ENCODE peak calls at places on chromosomes 13 and 19, in five cellular contexts. Y is testis; P is brain microvascular endothelial cell; I is CD8-positive, alpha-beta T cell; S is heart left ventricle. H is an unnamed sample.

GRCh38 chr19:56687036-56687435 is 15.5 kb upstream of the ZNF835 start:
- DNase-seq in Y (no peak), P (no peak), I (no peak), S (no peak), H (no peak)

GRCh38 chr13:71867101-71867814 is at the start of gene DACH1:
- DNase-seq in Y (peak), P (peak), I (no peak), S (peak), H (peak)

GRCh38 chr19:1252221-1252817 is 3.9 kb downstream of the MIDN start:
- DNase-seq in Y (peak), P (peak), I (peak), S (peak), H (no peak)

GRCh38 chr19:32287811-32288227 is 57.6 kb upstream of the ZNF507 start:
- DNase-seq in Y (peak), P (peak), I (no peak), S (peak), H (peak)

GRCh38 chr19:48480476-48481190 is 11.5 kb downstream of the CYTH2 start:
- DNase-seq in Y (peak), P (peak), I (peak), S (peak), H (no peak)

GRCh38 chr19:54203151-54203611 is 2.5 kb downstream of the RPS9 start:
- DNase-seq in Y (no peak), P (no peak), I (no peak), S (no peak), H (no peak)

GRCh38 chr19:49591731-49592485 is 926 bp downstream of the PRR12 start:
- DNase-seq in Y (no peak), P (peak), I (peak), S (no peak), H (no peak)

GRCh38 chr19:58511353-58512208 is at the start of gene SLC27A5:
- DNase-seq in Y (no peak), P (no peak), I (no peak), S (no peak), H (no peak)

GRCh38 chr19:46844067-46844489 is 6.6 kb downstream of the AP2S1 start:
- DNase-seq in Y (no peak), P (peak), I (no peak), S (no peak), H (no peak)

GRCh38 chr19:1163934-1164683 is 10.0 kb downstream of the SBNO2 start:
- DNase-seq in Y (no peak), P (no peak), I (no peak), S (peak), H (no peak)

GRCh38 chr13:112783946-112784500 is 94.2 kb downstream of the ATP11A start:
- DNase-seq in Y (no peak), P (no peak), I (no peak), S (no peak), H (no peak)

GRCh38 chr19:16342002-16342715 is 17.5 kb downstream of the KLF2 start:
- DNase-seq in Y (peak), P (no peak), I (peak), S (peak), H (no peak)

GRCh38 chr19:8526345-8527062 is 12.5 kb upstream of the ZNF414 start:
- DNase-seq in Y (peak), P (peak), I (no peak), S (peak), H (peak)

GRCh38 chr19:6242677-6243076 is 37.1 kb downstream of the MLLT1 start:
- DNase-seq in Y (no peak), P (no peak), I (no peak), S (no peak), H (no peak)

GRCh38 chr19:43901395-43902390 is 33.4 kb downstream of the ZNF45 start:
- DNase-seq in Y (peak), P (peak), I (peak), S (peak), H (peak)

GRCh38 chr19:10418281-10419199 is 1.8 kb upstream of the PDE4A start:
- DNase-seq in Y (no peak), P (no peak), I (no peak), S (no peak), H (no peak)
- H3K4me3 ChIP-seq in Y (no peak), P (peak), I (peak), S (no peak), H (no peak)

GRCh38 chr19:7370546-7370945 is 21.8 kb downstream of the ARHGEF18 start:
- DNase-seq in Y (no peak), P (no peak), I (no peak), S (no peak), H (no peak)

GRCh38 chr19:7363225-7363624 is 14.5 kb downstream of the ARHGEF18 start:
- DNase-seq in Y (no peak), P (no peak), I (no peak), S (no peak), H (no peak)

GRCh38 chr19:7371001-7371400 is 22.3 kb downstream of the ARHGEF18 start:
- DNase-seq in Y (no peak), P (no peak), I (no peak), S (no peak), H (no peak)

GRCh38 chr19:7368456-7368855 is 19.7 kb downstream of the ARHGEF18 start:
- DNase-seq in Y (no peak), P (no peak), I (no peak), S (no peak), H (no peak)

GRCh38 chr19:7366701-7367420 is 18.1 kb downstream of the ARHGEF18 start:
- DNase-seq in Y (no peak), P (peak), I (no peak), S (no peak), H (no peak)
- TF ChIP-seq CTCF in Y (no peak), P (peak), I (peak), S (peak), H (peak)

GRCh38 chr13:84917252-84917878 is 881.9 kb downstream of the SLITRK6 start:
- DNase-seq in Y (no peak), P (no peak), I (no peak), S (no peak), H (peak)
- H3K4me3 ChIP-seq in Y (no peak), P (no peak), I (no peak), S (no peak), H (no peak)

DNA sequence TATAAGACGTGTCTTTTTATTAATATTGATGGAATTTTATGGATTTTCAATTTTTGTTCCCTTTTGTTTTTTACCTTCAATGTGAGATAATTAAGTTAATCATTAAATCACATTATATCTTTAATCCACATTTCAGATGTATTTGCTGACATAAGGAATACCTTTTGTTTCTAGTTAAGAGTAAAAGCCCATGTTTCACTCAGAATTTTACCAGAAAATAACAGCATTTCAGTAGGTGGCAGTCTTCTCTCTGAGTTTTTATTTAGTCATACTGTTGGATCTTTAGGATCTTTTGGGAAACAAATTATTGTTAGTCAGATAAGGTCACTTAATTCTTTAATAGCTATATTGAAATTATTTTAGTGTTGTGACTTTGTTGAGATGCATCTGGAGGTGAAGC is 67.9 kb downstream of the NDFIP2 start:
- DNase-seq in Y (no peak), P (no peak), I (no peak), S (no peak), H (peak)
- TF ChIP-seq CTCF in Y (no peak), P (no peak), I (no peak), S (no peak), H (no peak)

DNA sequence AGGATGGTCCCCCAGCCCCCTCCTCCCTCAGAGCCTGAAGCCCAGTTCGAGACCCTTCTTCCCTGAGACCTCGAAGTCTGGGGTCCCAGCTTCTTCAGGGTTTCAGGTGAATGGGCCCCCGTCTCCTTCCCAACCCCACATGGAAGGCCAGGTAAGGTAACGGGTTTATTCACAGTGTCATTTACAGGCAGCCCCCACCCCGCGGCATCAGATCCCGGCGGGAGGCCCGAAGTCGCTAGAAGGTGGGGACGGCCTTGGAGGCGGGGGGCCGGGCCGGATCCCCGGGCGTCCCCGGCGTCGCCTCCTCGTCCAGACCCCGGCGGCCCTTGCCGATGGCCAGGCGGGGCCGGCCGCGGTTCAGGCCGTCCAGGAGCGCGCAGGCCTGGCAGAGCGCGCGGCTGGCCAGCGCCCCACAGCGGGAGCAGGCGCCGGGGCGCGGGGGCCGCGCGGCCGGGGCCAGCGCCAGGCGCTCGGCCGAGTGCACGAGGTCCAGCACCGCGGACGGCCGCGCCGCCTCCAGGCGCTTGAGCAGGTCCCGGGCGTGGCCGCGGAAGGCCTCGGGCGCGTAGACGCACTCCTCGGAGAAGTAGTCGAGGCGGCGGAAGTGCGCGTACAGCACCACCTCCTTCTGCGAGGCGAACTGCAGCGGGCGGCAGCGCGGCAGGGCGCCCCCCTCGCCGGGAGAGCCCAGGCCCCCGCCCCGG is 9.7 kb downstream of the CTU1 start:
- DNase-seq in Y (peak), P (no peak), I (peak), S (peak), H (no peak)
- H3K4me3 ChIP-seq in Y (peak), P (no peak), I (no peak), S (peak), H (no peak)

GRCh38 chr13:51767100-51767499 is 36.9 kb downstream of the DHRS12 start:
- DNase-seq in Y (no peak), P (no peak), I (no peak), S (no peak), H (no peak)
- TF ChIP-seq CTCF in Y (no peak), P (peak), I (no peak), S (no peak), H (no peak)

H was measured in astrocyte of the cerebellum.